ENCODE peak calls at places on chromosomes 6 and 20, in ten cellular contexts. One of them, this sample, is unnamed.
A peak's percentile ranks its signal among the peaks of the same experiment; 100 is the strongest.

GRCh38 chr6:130720076-130720475 is 107.1 kb upstream of the SMLR1 start:
- DNase-seq in tibial artery: no peak
- DNase-seq in adipocyte: no peak
- DNase-seq in body of pancreas: no peak
- DNase-seq in sigmoid colon: no peak
- DNase-seq in mesenchymal stem cell: no peak
- DNase-seq in MM.1S: no peak
- DNase-seq in ovary: no peak
- DNase-seq in CD4-positive, alpha-beta T cell: no peak
- DNase-seq in IMR-90: no peak
- DNase-seq in this sample: no peak

GRCh38 chr6:38370653-38371311 is 268.9 kb downstream of the BTBD9 start:
- DNase-seq in body of pancreas: no peak
- DNase-seq in sigmoid colon: no peak
- DNase-seq in adipocyte: no peak
- DNase-seq in mesenchymal stem cell: no peak
- DNase-seq in tibial artery: no peak
- DNase-seq in ovary: no peak
- DNase-seq in MM.1S: no peak
- DNase-seq in IMR-90: no peak
- DNase-seq in CD4-positive, alpha-beta T cell: no peak
- DNase-seq in this sample: no peak

GRCh38 chr6:41894366-41895299 is 542 bp downstream of the USP49 start:
- DNase-seq in IMR-90: no peak
- DNase-seq in CD4-positive, alpha-beta T cell: no peak
- DNase-seq in sigmoid colon: no peak
- DNase-seq in MM.1S: no peak
- DNase-seq in ovary: no peak
- DNase-seq in mesenchymal stem cell: peak; percentile 33
- DNase-seq in tibial artery: no peak
- DNase-seq in body of pancreas: no peak
- DNase-seq in adipocyte: peak; percentile 28
- DNase-seq in this sample: no peak

GRCh38 chr6:5119090-5119951 is 34.2 kb downstream of the PPP1R3G start:
- DNase-seq in MM.1S: no peak
- DNase-seq in adipocyte: no peak
- DNase-seq in IMR-90: no peak
- DNase-seq in body of pancreas: no peak
- DNase-seq in ovary: no peak
- DNase-seq in CD4-positive, alpha-beta T cell: no peak
- DNase-seq in sigmoid colon: no peak
- DNase-seq in tibial artery: no peak
- DNase-seq in mesenchymal stem cell: no peak
- DNase-seq in this sample: no peak

GRCh38 chr6:85506441-85507093 is 56.7 kb downstream of the NT5E start:
- DNase-seq in ovary: no peak
- DNase-seq in IMR-90: no peak
- DNase-seq in sigmoid colon: no peak
- DNase-seq in body of pancreas: no peak
- DNase-seq in CD4-positive, alpha-beta T cell: no peak
- DNase-seq in adipocyte: no peak
- DNase-seq in tibial artery: no peak
- DNase-seq in mesenchymal stem cell: no peak
- DNase-seq in MM.1S: no peak
- DNase-seq in this sample: no peak

GRCh38 chr6:40473026-40473425 is 114.1 kb downstream of the LRFN2 start:
- DNase-seq in adipocyte: no peak
- DNase-seq in mesenchymal stem cell: no peak
- DNase-seq in body of pancreas: no peak
- DNase-seq in tibial artery: no peak
- DNase-seq in CD4-positive, alpha-beta T cell: no peak
- DNase-seq in sigmoid colon: no peak
- DNase-seq in ovary: no peak
- DNase-seq in MM.1S: no peak
- DNase-seq in IMR-90: no peak
- DNase-seq in this sample: no peak

GRCh38 chr6:97292671-97293070 is 9.7 kb upstream of the MMS22L start:
- DNase-seq in body of pancreas: no peak
- DNase-seq in CD4-positive, alpha-beta T cell: no peak
- DNase-seq in sigmoid colon: no peak
- DNase-seq in MM.1S: no peak
- DNase-seq in ovary: no peak
- DNase-seq in adipocyte: no peak
- DNase-seq in tibial artery: no peak
- DNase-seq in IMR-90: peak; percentile 87
- DNase-seq in mesenchymal stem cell: peak; percentile 85
- DNase-seq in this sample: no peak

GRCh38 chr6:66054967-66055366 is 347.9 kb upstream of the EYS start:
- DNase-seq in IMR-90: no peak
- DNase-seq in mesenchymal stem cell: no peak
- DNase-seq in tibial artery: no peak
- DNase-seq in sigmoid colon: no peak
- DNase-seq in CD4-positive, alpha-beta T cell: no peak
- DNase-seq in body of pancreas: no peak
- DNase-seq in ovary: no peak
- DNase-seq in MM.1S: no peak
- DNase-seq in adipocyte: no peak
- DNase-seq in this sample: no peak

GRCh38 chr6:80436663-80437062 is 330.2 kb downstream of the BCKDHB start:
- DNase-seq in ovary: no peak
- DNase-seq in CD4-positive, alpha-beta T cell: no peak
- DNase-seq in IMR-90: no peak
- DNase-seq in tibial artery: no peak
- DNase-seq in sigmoid colon: no peak
- DNase-seq in MM.1S: no peak
- DNase-seq in adipocyte: no peak
- DNase-seq in mesenchymal stem cell: no peak
- DNase-seq in body of pancreas: no peak
- DNase-seq in this sample: no peak

GRCh38 chr20:10007747-10008146 is 27.0 kb upstream of the ANKEF1 start:
- DNase-seq in sigmoid colon: no peak
- DNase-seq in ovary: no peak
- DNase-seq in tibial artery: no peak
- DNase-seq in mesenchymal stem cell: no peak
- DNase-seq in CD4-positive, alpha-beta T cell: no peak
- DNase-seq in body of pancreas: no peak
- DNase-seq in MM.1S: no peak
- DNase-seq in adipocyte: no peak
- DNase-seq in IMR-90: no peak
- DNase-seq in this sample: no peak

GRCh38 chr20:60691966-60692615 is 560.0 kb upstream of the CDH4 start:
- DNase-seq in CD4-positive, alpha-beta T cell: no peak
- DNase-seq in tibial artery: no peak
- DNase-seq in IMR-90: no peak
- DNase-seq in body of pancreas: no peak
- DNase-seq in ovary: no peak
- DNase-seq in sigmoid colon: no peak
- DNase-seq in adipocyte: no peak
- DNase-seq in MM.1S: no peak
- DNase-seq in mesenchymal stem cell: no peak
- DNase-seq in this sample: no peak
- H3K9me3 ChIP-seq in CD4-positive, alpha-beta T cell: no peaks in the 10 kb centered on the region
- H3K9me3 ChIP-seq in tibial artery: no peaks in the 10 kb centered on the region
- H3K9me3 ChIP-seq in IMR-90: peaks cover 4% of the 10 kb centered on the region
- H3K9me3 ChIP-seq in body of pancreas: no peaks in the 10 kb centered on the region
- H3K9me3 ChIP-seq in ovary: no peaks in the 10 kb centered on the region
- H3K9me3 ChIP-seq in sigmoid colon: no peaks in the 10 kb centered on the region
- H3K9me3 ChIP-seq in adipocyte: no peaks in the 10 kb centered on the region
- H3K9me3 ChIP-seq in MM.1S: no peaks in the 10 kb centered on the region
- H3K9me3 ChIP-seq in mesenchymal stem cell: no peaks in the 10 kb centered on the region
- H3K9me3 ChIP-seq in this sample: no peaks in the 10 kb centered on the region

GRCh38 chr20:51305316-51306052 is 237.0 kb downstream of the NFATC2 start:
- DNase-seq in ovary: no peak
- DNase-seq in MM.1S: no peak
- DNase-seq in adipocyte: no peak
- DNase-seq in body of pancreas: no peak
- DNase-seq in tibial artery: no peak
- DNase-seq in CD4-positive, alpha-beta T cell: no peak
- DNase-seq in mesenchymal stem cell: no peak
- DNase-seq in sigmoid colon: no peak
- DNase-seq in IMR-90: no peak
- DNase-seq in this sample: no peak
- H3K9me3 ChIP-seq in ovary: peaks cover 3% of the 10 kb centered on the region
- H3K9me3 ChIP-seq in MM.1S: no peaks in the 10 kb centered on the region
- H3K9me3 ChIP-seq in adipocyte: peaks cover 17% of the 10 kb centered on the region
- H3K9me3 ChIP-seq in body of pancreas: no peaks in the 10 kb centered on the region
- H3K9me3 ChIP-seq in tibial artery: no peaks in the 10 kb centered on the region
- H3K9me3 ChIP-seq in CD4-positive, alpha-beta T cell: no peaks in the 10 kb centered on the region
- H3K9me3 ChIP-seq in mesenchymal stem cell: peaks cover 2% of the 10 kb centered on the region
- H3K9me3 ChIP-seq in sigmoid colon: no peaks in the 10 kb centered on the region
- H3K9me3 ChIP-seq in IMR-90: peaks cover 2% of the 10 kb centered on the region
- H3K9me3 ChIP-seq in this sample: peaks cover 20% of the 10 kb centered on the region

DNA sequence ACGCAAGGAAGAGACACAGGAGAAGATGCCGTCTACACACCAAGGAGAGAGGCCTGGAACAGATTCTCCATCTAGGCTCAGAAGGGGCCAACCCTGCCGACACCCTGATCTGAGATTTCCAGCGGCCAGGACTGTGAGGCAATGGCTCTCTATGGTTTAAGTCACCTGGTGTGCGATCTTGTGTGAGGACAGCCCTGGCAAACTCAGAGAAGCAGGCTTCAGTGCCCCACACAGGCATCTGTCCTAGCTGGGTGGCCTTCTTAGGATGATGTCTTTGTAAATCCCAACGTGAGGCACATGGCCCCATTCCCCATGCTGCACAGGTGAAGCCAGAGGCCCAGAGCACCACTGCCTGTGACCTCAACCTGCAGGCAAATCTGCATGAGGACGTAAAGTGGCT is 87.6 kb upstream of the FRMD1 start:
- DNase-seq in IMR-90: no peak
- DNase-seq in CD4-positive, alpha-beta T cell: no peak
- DNase-seq in ovary: no peak
- DNase-seq in sigmoid colon: no peak
- DNase-seq in mesenchymal stem cell: no peak
- DNase-seq in tibial artery: no peak
- DNase-seq in body of pancreas: no peak
- DNase-seq in adipocyte: no peak
- DNase-seq in MM.1S: no peak
- DNase-seq in this sample: no peak
- H3K9me3 ChIP-seq in IMR-90: peaks cover 10% of the 10 kb centered on the region
- H3K9me3 ChIP-seq in CD4-positive, alpha-beta T cell: no peaks in the 10 kb centered on the region
- H3K9me3 ChIP-seq in ovary: no peaks in the 10 kb centered on the region
- H3K9me3 ChIP-seq in sigmoid colon: no peaks in the 10 kb centered on the region
- H3K9me3 ChIP-seq in mesenchymal stem cell: peaks cover 3% of the 10 kb centered on the region
- H3K9me3 ChIP-seq in tibial artery: no peaks in the 10 kb centered on the region
- H3K9me3 ChIP-seq in body of pancreas: no peaks in the 10 kb centered on the region
- H3K9me3 ChIP-seq in adipocyte: no peaks in the 10 kb centered on the region
- H3K9me3 ChIP-seq in MM.1S: no peaks in the 10 kb centered on the region
- H3K9me3 ChIP-seq in this sample: no peaks in the 10 kb centered on the region

GRCh38 chr20:16020971-16021370 is 552.3 kb downstream of the KIF16B start:
- DNase-seq in CD4-positive, alpha-beta T cell: no peak
- DNase-seq in adipocyte: peak; percentile 19
- DNase-seq in IMR-90: peak; percentile 1
- DNase-seq in MM.1S: no peak
- DNase-seq in mesenchymal stem cell: no peak
- DNase-seq in ovary: no peak
- DNase-seq in tibial artery: no peak
- DNase-seq in sigmoid colon: no peak
- DNase-seq in body of pancreas: no peak
- DNase-seq in this sample: no peak

GRCh38 chr20:16027710-16028109 is 545.5 kb downstream of the KIF16B start:
- DNase-seq in tibial artery: no peak
- DNase-seq in mesenchymal stem cell: no peak
- DNase-seq in MM.1S: no peak
- DNase-seq in body of pancreas: no peak
- DNase-seq in adipocyte: no peak
- DNase-seq in ovary: no peak
- DNase-seq in IMR-90: no peak
- DNase-seq in CD4-positive, alpha-beta T cell: no peak
- DNase-seq in sigmoid colon: no peak
- DNase-seq in this sample: no peak

GRCh38 chr20:16028923-16029322 is 544.3 kb downstream of the KIF16B start:
- DNase-seq in sigmoid colon: no peak
- DNase-seq in adipocyte: no peak
- DNase-seq in CD4-positive, alpha-beta T cell: no peak
- DNase-seq in body of pancreas: no peak
- DNase-seq in tibial artery: no peak
- DNase-seq in mesenchymal stem cell: no peak
- DNase-seq in MM.1S: no peak
- DNase-seq in IMR-90: no peak
- DNase-seq in ovary: no peak
- DNase-seq in this sample: no peak

GRCh38 chr20:16030253-16030652 is 543.0 kb downstream of the KIF16B start:
- DNase-seq in mesenchymal stem cell: no peak
- DNase-seq in adipocyte: no peak
- DNase-seq in body of pancreas: no peak
- DNase-seq in IMR-90: no peak
- DNase-seq in sigmoid colon: no peak
- DNase-seq in CD4-positive, alpha-beta T cell: no peak
- DNase-seq in MM.1S: no peak
- DNase-seq in ovary: no peak
- DNase-seq in tibial artery: no peak
- DNase-seq in this sample: no peak

DNA sequence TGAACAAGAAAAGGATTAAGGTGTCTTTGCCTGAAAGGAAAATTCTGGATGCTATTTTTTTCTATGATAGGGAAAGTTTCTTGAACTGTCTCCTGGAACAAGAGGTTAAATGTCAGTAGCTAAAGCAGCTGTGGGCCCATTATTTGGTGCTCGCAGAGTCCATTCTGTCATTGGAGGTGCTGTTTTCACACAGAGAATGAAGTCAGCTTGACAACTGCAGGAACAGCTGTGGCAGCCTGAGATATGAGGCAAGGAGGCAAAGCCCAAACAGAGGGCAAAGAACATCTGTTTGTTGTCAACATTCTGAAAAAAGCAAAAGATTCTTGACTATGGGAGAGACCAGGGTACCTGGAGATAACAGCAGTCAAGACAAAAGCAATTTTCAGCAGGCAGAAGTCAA is 548.2 kb downstream of the KIF16B start:
- DNase-seq in ovary: no peak
- DNase-seq in MM.1S: no peak
- DNase-seq in mesenchymal stem cell: no peak
- DNase-seq in adipocyte: no peak
- DNase-seq in body of pancreas: no peak
- DNase-seq in IMR-90: no peak
- DNase-seq in sigmoid colon: no peak
- DNase-seq in tibial artery: no peak
- DNase-seq in CD4-positive, alpha-beta T cell: no peak
- DNase-seq in this sample: no peak
- H3K9me3 ChIP-seq in ovary: no peaks in the 10 kb centered on the region
- H3K9me3 ChIP-seq in MM.1S: no peaks in the 10 kb centered on the region
- H3K9me3 ChIP-seq in mesenchymal stem cell: no peaks in the 10 kb centered on the region
- H3K9me3 ChIP-seq in adipocyte: no peaks in the 10 kb centered on the region
- H3K9me3 ChIP-seq in body of pancreas: no peaks in the 10 kb centered on the region
- H3K9me3 ChIP-seq in IMR-90: peaks cover 15% of the 10 kb centered on the region
- H3K9me3 ChIP-seq in sigmoid colon: no peaks in the 10 kb centered on the region
- H3K9me3 ChIP-seq in tibial artery: no peaks in the 10 kb centered on the region
- H3K9me3 ChIP-seq in CD4-positive, alpha-beta T cell: no peaks in the 10 kb centered on the region
- H3K9me3 ChIP-seq in this sample: no peaks in the 10 kb centered on the region